ENCODE peak calls at places on chromosome 5, in seven cellular contexts. Y, H, T, N, R, F and G are unnamed samples.

GRCh38 chr5:29134418-29134817 is 2059.1 kb upstream of the CDH6 start:
- DNase-seq in H (no peak), Y (peak; percentile 56), F (no peak), T (no peak), R (no peak), N (no peak), G (no peak)

GRCh38 chr5:75907651-75908050 is 175.5 kb upstream of the SV2C start:
- DNase-seq in R (no peak), F (no peak), Y (no peak), H (no peak), N (no peak), T (no peak), G (peak; percentile 50)

GRCh38 chr5:145587308-145588071 is 247.7 kb downstream of the PRELID2 start:
- DNase-seq in H (peak; percentile 93), N (no peak), F (no peak), Y (no peak), R (peak; percentile 3), T (peak; percentile 72), G (no peak)

GRCh38 chr5:63053019-63053638 is 474.5 kb downstream of the LRRC70 start:
- DNase-seq in Y (no peak), N (no peak), R (no peak), H (no peak), F (no peak), T (peak; percentile 31), G (no peak)

GRCh38 chr5:151499636-151500035 is 52.2 kb downstream of the SLC36A1 start:
- DNase-seq in T (no peak), N (no peak), H (no peak), R (no peak), F (no peak), Y (no peak), G (peak; percentile 27)

GRCh38 chr5:948472-949274 is 56.0 kb downstream of the TRIP13 start:
- DNase-seq in F (no peak), Y (no peak), R (no peak), N (no peak), T (no peak), H (no peak), G (no peak)

GRCh38 chr5:1666221-1666620 is 133.4 kb downstream of the MRPL36 start:
- DNase-seq in N (no peak), F (no peak), R (no peak), T (no peak), H (no peak), Y (no peak), G (peak; percentile 5)

GRCh38 chr5:14727428-14727865 is 62.9 kb downstream of the OTULIN start:
- DNase-seq in T (peak; percentile 76), F (no peak), H (peak; percentile 81), Y (peak; percentile 82), R (peak; percentile 84), N (peak; percentile 47), G (peak; percentile 81)

GRCh38 chr5:56195016-56195415 is 38.1 kb downstream of the ANKRD55 start:
- DNase-seq in F (no peak), H (no peak), Y (no peak), N (no peak), T (no peak), R (no peak), G (no peak)

GRCh38 chr5:122772446-122772845 is 2.4 kb upstream of the SNX2 start:
- DNase-seq in F (no peak), Y (no peak), H (peak; percentile 38), T (no peak), N (no peak), R (peak; percentile 32), G (no peak)

GRCh38 chr5:122774519-122774860 is 390 bp upstream of the SNX2 start:
- DNase-seq in Y (no peak), F (no peak), R (no peak), N (no peak), H (no peak), T (no peak), G (no peak)

GRCh38 chr5:122774861-122775712 is at the start of gene SNX2:
- DNase-seq in F (no peak), H (peak; percentile 76), T (peak; percentile 89), N (peak; percentile 61), R (peak; percentile 76), Y (peak; percentile 95), G (peak; percentile 96)

GRCh38 chr5:122775713-122776084 is 819 bp downstream of the SNX2 start:
- DNase-seq in Y (no peak), N (no peak), F (no peak), R (no peak), H (no peak), T (peak; percentile 2), G (peak; percentile 12)

DNA sequence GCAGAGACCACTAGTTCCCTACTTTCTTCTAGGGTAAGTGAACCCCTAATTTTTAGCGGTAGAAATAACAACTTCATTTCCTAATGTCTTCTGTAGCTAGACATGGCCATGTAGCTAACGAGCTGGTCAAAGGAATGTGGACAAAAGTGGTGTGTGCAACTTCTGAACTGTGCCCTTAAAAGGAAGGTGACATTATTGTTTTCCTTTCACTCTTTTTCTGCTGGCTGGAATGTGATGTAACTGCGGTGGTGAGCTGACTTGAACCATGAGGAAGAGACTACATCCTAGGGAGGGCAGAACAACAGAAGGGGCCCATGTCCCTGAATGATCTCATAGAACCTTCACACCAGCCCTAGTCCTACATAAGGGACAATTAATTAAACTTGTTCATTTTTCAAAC is 1.3 kb upstream of the SNX2 start:
- DNase-seq in Y (no peak), N (no peak), T (no peak), H (no peak), F (no peak), R (peak; percentile 84), G (no peak)
- TF ChIP-seq RFX5 in Y (no peak), N (no peak), T (no peak), H (no peak), F (no peak), R (no peak), G (no peak)

DNA sequence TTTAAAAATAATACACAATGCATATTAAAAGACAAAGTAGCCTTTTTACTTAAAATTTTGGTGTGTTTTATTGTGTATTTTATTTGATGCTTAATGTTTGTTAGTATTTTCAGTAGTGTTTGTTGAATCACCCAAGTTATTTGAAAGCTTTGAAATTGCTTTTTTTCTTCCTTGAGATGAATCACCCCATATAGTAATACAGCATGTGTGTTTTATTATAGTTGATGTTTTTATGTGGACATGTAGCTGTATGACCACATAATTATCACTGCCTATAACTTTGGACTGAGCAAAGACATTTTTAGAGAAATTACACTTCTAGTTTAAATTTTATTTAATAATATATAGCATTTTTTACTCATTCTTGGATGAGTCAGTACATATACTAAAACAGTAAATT is 18.0 kb downstream of the FAM174A start:
- DNase-seq in R (no peak), F (no peak), Y (no peak), N (no peak), H (peak; percentile 23), T (no peak), G (no peak)
- TF ChIP-seq RFX5 in R (no peak), F (no peak), Y (no peak), N (no peak), H (no peak), T (no peak), G (no peak)

GRCh38 chr5:117186751-117187150 is 612.1 kb upstream of the SEMA6A start:
- DNase-seq in R (no peak), H (no peak), F (no peak), N (no peak), T (no peak), Y (no peak), G (peak; percentile 38)

GRCh38 chr5:117177302-117177701 is 602.7 kb upstream of the SEMA6A start:
- DNase-seq in F (no peak), N (no peak), Y (no peak), R (peak; percentile 22), T (no peak), H (no peak), G (no peak)

DNA sequence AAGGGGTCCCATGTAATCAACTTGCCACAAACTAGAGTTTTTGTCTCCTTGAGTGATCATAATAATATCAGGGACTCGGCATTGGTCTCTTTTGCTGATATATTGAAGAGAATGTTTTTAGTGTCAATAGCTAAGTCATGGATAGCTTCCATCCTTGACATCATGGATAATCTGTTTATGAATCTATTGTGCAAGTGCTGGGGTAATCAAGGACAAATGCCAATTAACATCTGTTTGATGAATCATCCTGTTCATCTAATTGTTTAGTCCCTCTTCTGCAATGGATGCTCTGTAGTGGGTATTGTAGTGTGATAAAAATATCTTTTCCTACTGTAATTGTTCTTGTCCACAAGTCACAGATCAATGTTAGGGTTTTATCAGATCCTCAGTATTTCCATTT is 607.5 kb upstream of the SEMA6A start:
- DNase-seq in N (no peak), R (no peak), Y (no peak), H (no peak), T (no peak), F (no peak), G (no peak)
- TF ChIP-seq RFX5 in N (no peak), R (no peak), Y (no peak), H (no peak), T (no peak), F (no peak), G (no peak)

GRCh38 chr5:144030904-144031303 is 139.6 kb downstream of the YIPF5 start:
- DNase-seq in N (no peak), Y (no peak), T (no peak), H (no peak), F (no peak), R (no peak), G (no peak)

GRCh38 chr5:144024601-144025000 is 145.9 kb downstream of the YIPF5 start:
- DNase-seq in T (no peak), Y (no peak), H (peak; percentile 60), N (no peak), R (no peak), F (no peak), G (no peak)

GRCh38 chr5:144026286-144026685 is 144.2 kb downstream of the YIPF5 start:
- DNase-seq in T (no peak), F (no peak), R (no peak), H (no peak), N (no peak), Y (no peak), G (peak; percentile 27)

GRCh38 chr5:144028644-144029043 is 141.8 kb downstream of the YIPF5 start:
- DNase-seq in H (peak; percentile 84), T (no peak), Y (no peak), F (no peak), R (no peak), N (no peak), G (no peak)

DNA sequence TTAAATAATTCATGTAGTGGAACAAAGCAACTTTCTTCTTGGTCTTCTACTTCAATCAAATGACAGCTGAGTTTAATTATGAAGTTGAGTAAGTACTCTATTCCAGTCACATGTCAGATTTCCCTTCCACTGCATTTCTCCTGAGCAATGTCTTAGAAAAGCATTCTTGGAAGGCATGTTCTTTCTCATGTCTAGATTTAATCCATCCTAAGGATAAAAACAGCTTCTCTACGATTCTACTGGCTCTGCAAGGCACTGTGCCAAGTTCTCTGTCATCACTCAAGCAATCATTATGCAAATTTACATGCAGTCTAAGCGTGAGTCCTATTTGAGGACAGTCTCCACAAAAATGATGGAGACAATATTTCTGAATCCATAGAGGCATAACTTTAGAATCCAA is 142.4 kb downstream of the YIPF5 start:
- DNase-seq in N (no peak), F (no peak), H (peak; percentile 51), R (no peak), T (no peak), Y (no peak), G (no peak)
- TF ChIP-seq RFX5 in N (no peak), F (no peak), H (no peak), R (no peak), T (no peak), Y (no peak), G (no peak)